ENCODE peak calls at places on chromosomes 7 and 10, in five cellular contexts. M, J, A, X and Q are unnamed samples. For H3K4me1, the result is how much of the 10 kb centered on the place peaks cover.

GRCh38 chr10:127948791-127949190 is 41.9 kb downstream of the PTPRE start:
- DNase-seq in M (no peak), J (no peak), A (no peak), X (no peak), Q (no peak)

GRCh38 chr10:100805543-100806355 is 60.4 kb downstream of the PAX2 start:
- DNase-seq in M (no peak), J (no peak), A (no peak), X (no peak), Q (no peak)

GRCh38 chr7:90648107-90648506 is 52.0 kb downstream of the CDK14 start:
- DNase-seq in M (no peak), J (no peak), A (no peak), X (no peak), Q (no peak)

GRCh38 chr10:49186613-49187012 is 1.6 kb downstream of the TMEM273 start:
- DNase-seq in M (no peak), J (no peak), A (no peak), X (no peak), Q (no peak)

GRCh38 chr7:1567082-1567771 is 2.6 kb downstream of the PSMG3 start:
- DNase-seq in M (no peak), J (no peak), A (no peak), X (no peak), Q (peak)

GRCh38 chr10:26802527-26802926 is 58.2 kb downstream of the ABI1 start:
- DNase-seq in M (no peak), J (no peak), A (no peak), X (no peak), Q (no peak)

GRCh38 chr7:118280319-118281012 is 56.0 kb downstream of the ANKRD7 start:
- DNase-seq in M (no peak), J (no peak), A (no peak), X (no peak), Q (no peak)

GRCh38 chr10:24826022-24826421 is 102.3 kb upstream of the ARHGAP21 start:
- DNase-seq in M (no peak), J (no peak), A (no peak), X (no peak), Q (no peak)

GRCh38 chr7:22894585-22894984 is 71.9 kb upstream of the TOMM7 start:
- DNase-seq in M (no peak), J (no peak), A (no peak), X (no peak), Q (no peak)

GRCh38 chr10:77472146-77472545 is 165.5 kb downstream of the KCNMA1 start:
- DNase-seq in M (no peak), J (no peak), A (no peak), X (no peak), Q (no peak)

GRCh38 chr10:133528845-133529575 is 1.8 kb downstream of the CYP2E1 start:
- DNase-seq in M (no peak), J (peak), A (no peak), X (no peak), Q (no peak)

GRCh38 chr7:125828153-125828690 is 898.6 kb upstream of the POT1 start:
- DNase-seq in M (no peak), J (no peak), A (no peak), X (no peak), Q (no peak)

GRCh38 chr7:46811529-46811928 is 770.4 kb downstream of the TNS3 start:
- DNase-seq in M (peak), J (no peak), A (peak), X (no peak), Q (no peak)

GRCh38 chr10:99431190-99431549 is 746 bp upstream of the GOT1 start:
- DNase-seq in M (peak), J (peak), A (peak), X (peak), Q (no peak)

GRCh38 chr7:1812693-1813393 is 142.8 kb downstream of the ELFN1 start:
- DNase-seq in M (no peak), J (peak), A (no peak), X (no peak), Q (no peak)

GRCh38 chr10:525565-526315 is 163.7 kb downstream of the DIP2C start:
- DNase-seq in M (no peak), J (no peak), A (no peak), X (no peak), Q (no peak)

GRCh38 chr7:32891046-32891799 is at the start of gene KBTBD2:
- DNase-seq in M (peak), J (peak), A (peak), X (peak), Q (peak)

GRCh38 chr7:47478017-47478344 is 103.9 kb downstream of the TNS3 start:
- DNase-seq in M (no peak), J (no peak), A (no peak), X (no peak), Q (no peak)

GRCh38 chr7:129845972-129846327 is 106.8 kb downstream of the UBE2H start:
- DNase-seq in M (no peak), J (no peak), A (no peak), X (no peak), Q (no peak)

GRCh38 chr7:22633954-22634474 is 93.0 kb upstream of the IL6 start:
- DNase-seq in M (no peak), J (no peak), A (no peak), X (no peak), Q (no peak)

GRCh38 chr10:112953075-112953501 is 3.0 kb downstream of the TCF7L2 start:
- DNase-seq in M (peak), J (peak), A (peak), X (peak), Q (no peak)

GRCh38 chr7:45888185-45888992 is at the start of gene IGFBP1:
- DNase-seq in M (no peak), J (peak), A (no peak), X (no peak), Q (peak)

GRCh38 chr7:150912427-150912826 is 60.1 kb downstream of the AOC1 start:
- DNase-seq in M (no peak), J (no peak), A (no peak), X (no peak), Q (no peak)

GRCh38 chr10:95221124-95221523 is 27.1 kb downstream of the ACSM6 start:
- DNase-seq in M (no peak), J (no peak), A (no peak), X (no peak), Q (peak)

DNA sequence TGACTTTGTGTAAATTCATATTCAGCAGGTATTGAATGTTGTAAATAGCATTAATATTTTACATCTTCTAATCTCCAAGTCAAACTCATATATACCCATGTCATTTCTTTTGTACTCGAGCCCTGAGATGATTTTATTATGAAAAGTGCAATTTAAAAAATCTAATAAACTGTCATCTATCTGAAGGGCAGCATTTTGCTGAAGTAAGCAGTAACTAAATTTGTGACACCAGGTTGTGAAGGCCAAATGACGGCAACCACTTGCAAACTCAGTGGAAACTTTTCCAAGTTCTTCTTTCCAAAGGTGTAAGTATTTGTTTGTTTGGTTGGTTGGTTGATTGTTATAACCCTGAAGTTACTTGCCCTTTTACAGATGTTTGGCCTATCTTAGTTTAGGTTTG is 188.3 kb downstream of the GPR37 start:
- DNase-seq in M (no peak), J (no peak), A (no peak), X (no peak), Q (no peak)
- H3K4me1 ChIP-seq in M (under half), J (under half), A (under half), X (under half), Q (under half)

GRCh38 chr10:71254834-71255539 is 42.6 kb downstream of the UNC5B start:
- DNase-seq in M (no peak), J (no peak), A (no peak), X (no peak), Q (no peak)

GRCh38 chr10:71255817-71256660 is 43.7 kb downstream of the UNC5B start:
- DNase-seq in M (peak), J (peak), A (peak), X (peak), Q (peak)

GRCh38 chr10:71253981-71254818 is 41.8 kb downstream of the UNC5B start:
- DNase-seq in M (peak), J (no peak), A (no peak), X (no peak), Q (no peak)

GRCh38 chr10:71256661-71257030 is 44.3 kb downstream of the UNC5B start:
- DNase-seq in M (no peak), J (no peak), A (no peak), X (no peak), Q (no peak)

GRCh38 chr10:71255540-71255816 is 43.1 kb downstream of the UNC5B start:
- DNase-seq in M (no peak), J (no peak), A (no peak), X (no peak), Q (no peak)
- H3K4me1 ChIP-seq in M (half or more), J (half or more), A (under half), X (under half), Q (half or more)

DNA sequence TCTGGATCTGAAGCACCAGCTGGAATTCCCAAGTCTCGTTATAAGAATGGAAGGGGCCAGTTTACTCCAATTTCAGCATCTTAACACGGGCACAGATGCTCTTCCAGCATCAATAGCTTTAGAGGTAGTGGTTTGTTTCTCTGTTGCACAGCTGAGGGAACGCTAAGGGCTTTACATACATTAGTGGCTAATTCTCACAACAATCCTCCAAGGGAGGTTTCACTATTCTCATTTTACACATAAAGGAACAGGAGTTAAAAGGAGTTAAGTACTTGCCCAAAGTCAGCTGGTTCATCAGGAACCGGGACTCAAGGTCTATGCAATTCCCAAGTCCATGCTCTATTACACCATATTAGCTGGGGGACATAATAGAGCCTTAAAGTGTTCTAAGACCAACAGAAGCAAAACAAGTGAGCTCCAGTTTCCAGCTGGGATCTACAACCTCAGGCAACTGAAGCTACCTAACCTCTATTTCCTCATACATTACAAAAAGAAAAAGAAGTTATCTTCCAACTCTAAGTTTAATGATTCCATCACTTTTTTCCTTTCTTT is 9.9 kb downstream of the XPNPEP1 start:
- DNase-seq in M (no peak), J (no peak), A (no peak), X (no peak), Q (no peak)
- H3K4me1 ChIP-seq in M (under half), J (under half), A (under half), X (under half), Q (under half)

GRCh38 chr10:132518572-132519381 is 18.8 kb upstream of the INPP5A start:
- DNase-seq in M (peak), J (no peak), A (peak), X (peak), Q (peak)
- H3K4me1 ChIP-seq in M (half or more), J (under half), A (under half), X (under half), Q (under half)

DNA sequence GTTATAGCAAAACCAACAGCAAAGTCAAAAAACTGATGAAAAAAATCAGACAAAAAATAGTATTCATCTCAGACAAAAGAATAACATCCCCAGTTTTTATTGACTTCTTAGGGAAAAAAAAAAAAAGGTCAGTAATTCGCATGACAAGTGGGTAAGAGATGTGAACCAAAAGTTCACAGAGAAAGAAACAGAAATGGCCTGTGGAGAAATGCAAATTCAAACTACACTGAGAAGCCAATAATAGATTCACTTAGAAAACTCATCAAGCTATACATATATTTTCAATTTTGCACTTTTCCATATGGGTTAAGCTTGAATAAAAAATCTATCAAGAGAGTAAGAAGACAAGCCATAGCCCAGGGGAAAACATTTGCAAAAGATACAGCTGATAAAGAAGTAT is 28.0 kb downstream of the HERC4 start:
- DNase-seq in M (no peak), J (no peak), A (no peak), X (no peak), Q (no peak)
- H3K4me1 ChIP-seq in M (under half), J (under half), A (under half), X (under half), Q (under half)

GRCh38 chr7:51029131-51029530 is 246.4 kb upstream of the GRB10 start:
- DNase-seq in M (peak), J (no peak), A (no peak), X (no peak), Q (no peak)

GRCh38 chr7:51033722-51034530 is 251.2 kb upstream of the GRB10 start:
- DNase-seq in M (no peak), J (no peak), A (no peak), X (no peak), Q (no peak)

GRCh38 chr7:51031791-51032484 is 249.2 kb upstream of the GRB10 start:
- DNase-seq in M (no peak), J (no peak), A (no peak), X (no peak), Q (no peak)

GRCh38 chr7:51029586-51030230 is 247.0 kb upstream of the GRB10 start:
- DNase-seq in M (no peak), J (no peak), A (no peak), X (no peak), Q (no peak)

GRCh38 chr7:51031216-51031615 is 248.5 kb upstream of the GRB10 start:
- DNase-seq in M (no peak), J (no peak), A (no peak), X (no peak), Q (no peak)
- H3K4me1 ChIP-seq in M (under half), J (under half), A (under half), X (under half), Q (under half)

GRCh38 chr7:131002600-131002999 is 268.6 kb upstream of the KLF14 start:
- DNase-seq in M (no peak), J (no peak), A (no peak), X (no peak), Q (no peak)

GRCh38 chr7:131000389-131000788 is 266.4 kb upstream of the KLF14 start:
- DNase-seq in M (no peak), J (no peak), A (no peak), X (no peak), Q (no peak)

GRCh38 chr7:131000873-131001272 is 266.9 kb upstream of the KLF14 start:
- DNase-seq in M (no peak), J (no peak), A (no peak), X (no peak), Q (no peak)

GRCh38 chr7:130998993-130999602 is 265.1 kb upstream of the KLF14 start:
- DNase-seq in M (no peak), J (no peak), A (no peak), X (no peak), Q (peak)

GRCh38 chr7:130999926-131000325 is 265.9 kb upstream of the KLF14 start:
- DNase-seq in M (no peak), J (no peak), A (no peak), X (no peak), Q (no peak)
- H3K4me1 ChIP-seq in M (half or more), J (under half), A (under half), X (under half), Q (half or more)

GRCh38 chr7:55109384-55110167 is 90.8 kb downstream of the EGFR start:
- DNase-seq in M (no peak), J (no peak), A (no peak), X (peak), Q (peak)
- H3K4me1 ChIP-seq in M (under half), J (half or more), A (under half), X (under half), Q (half or more)